ENCODE peak calls at places on chromosomes 2 and 18, in four cellular contexts. One of them, this sample, is unnamed.

GRCh38 chr2:158725496-158725895 is 69.6 kb upstream of the DAPL1 start:
- DNase-seq in AG09309: no peak
- DNase-seq in activated effector memory CD4-positive, alpha-beta T cell treated with anti-CD3 and anti-CD28 coated beads, Interleukin-2, amount 50 U/mL, for 16 hours: no peak
- DNase-seq in HAP-1: no peak
- DNase-seq in this sample: no peak

GRCh38 chr2:53859354-53860159 is at the start of gene GPR75:
- DNase-seq in AG09309: no peak
- DNase-seq in activated effector memory CD4-positive, alpha-beta T cell treated with anti-CD3 and anti-CD28 coated beads, Interleukin-2, amount 50 U/mL, for 16 hours: no peak
- DNase-seq in HAP-1: no peak
- DNase-seq in this sample: peak

GRCh38 chr2:239227661-239228371 is 173.0 kb downstream of the HDAC4 start:
- DNase-seq in AG09309: no peak
- DNase-seq in activated effector memory CD4-positive, alpha-beta T cell treated with anti-CD3 and anti-CD28 coated beads, Interleukin-2, amount 50 U/mL, for 16 hours: no peak
- DNase-seq in HAP-1: no peak
- DNase-seq in this sample: peak

GRCh38 chr2:33441235-33441810 is 35.1 kb upstream of the RASGRP3 start:
- DNase-seq in AG09309: peak
- DNase-seq in activated effector memory CD4-positive, alpha-beta T cell treated with anti-CD3 and anti-CD28 coated beads, Interleukin-2, amount 50 U/mL, for 16 hours: no peak
- DNase-seq in HAP-1: peak
- DNase-seq in this sample: peak

GRCh38 chr2:241443486-241444223 is 64.7 kb downstream of the STK25 start:
- DNase-seq in AG09309: no peak
- DNase-seq in activated effector memory CD4-positive, alpha-beta T cell treated with anti-CD3 and anti-CD28 coated beads, Interleukin-2, amount 50 U/mL, for 16 hours: peak
- DNase-seq in HAP-1: peak
- DNase-seq in this sample: peak

GRCh38 chr2:83233284-83233683 is 1225.8 kb downstream of the SUCLG1 start:
- DNase-seq in AG09309: no peak
- DNase-seq in activated effector memory CD4-positive, alpha-beta T cell treated with anti-CD3 and anti-CD28 coated beads, Interleukin-2, amount 50 U/mL, for 16 hours: no peak
- DNase-seq in HAP-1: no peak
- DNase-seq in this sample: no peak

GRCh38 chr2:56685205-56685604 is 501.4 kb downstream of the CCDC85A start:
- DNase-seq in AG09309: no peak
- DNase-seq in activated effector memory CD4-positive, alpha-beta T cell treated with anti-CD3 and anti-CD28 coated beads, Interleukin-2, amount 50 U/mL, for 16 hours: no peak
- DNase-seq in HAP-1: no peak
- DNase-seq in this sample: no peak

GRCh38 chr2:105682401-105682800 is 62.3 kb upstream of the NCK2 start:
- DNase-seq in AG09309: no peak
- DNase-seq in activated effector memory CD4-positive, alpha-beta T cell treated with anti-CD3 and anti-CD28 coated beads, Interleukin-2, amount 50 U/mL, for 16 hours: no peak
- DNase-seq in HAP-1: no peak
- DNase-seq in this sample: no peak

GRCh38 chr18:29184654-29185053 is 1007.7 kb upstream of the CDH2 start:
- DNase-seq in AG09309: no peak
- DNase-seq in activated effector memory CD4-positive, alpha-beta T cell treated with anti-CD3 and anti-CD28 coated beads, Interleukin-2, amount 50 U/mL, for 16 hours: no peak
- DNase-seq in HAP-1: no peak
- DNase-seq in this sample: peak